ENCODE peak calls at places on chromosomes 12 and 14, in four cellular contexts. C is substantia nigra, S is heart left ventricle, G is right cardiac atrium. J is an unnamed sample.

GRCh38 chr12:117231750-117232149 is 41.5 kb upstream of the FBXO21 start:
- DNase-seq in C (no peak), S (no peak), G (no peak), J (no peak)

GRCh38 chr12:8948711-8949524 is 527 bp downstream of the M6PR start:
- DNase-seq in C (no peak), S (no peak), G (no peak), J (no peak)

GRCh38 chr14:23559010-23559920 is 3.2 kb downstream of the THTPA start:
- DNase-seq in C (no peak), S (no peak), G (peak), J (peak)

GRCh38 chr14:33085799-33086198 is 147.1 kb downstream of the NPAS3 start:
- DNase-seq in C (no peak), S (no peak), G (no peak), J (no peak)

GRCh38 chr14:28676481-28676880 is 90.1 kb upstream of the FOXG1 start:
- DNase-seq in C (no peak), S (no peak), G (no peak), J (no peak)

GRCh38 chr14:73713206-73713803 is 879 bp downstream of the PNMA1 start:
- DNase-seq in C (no peak), S (no peak), G (peak), J (no peak)

GRCh38 chr12:108190529-108190928 is 61.4 kb downstream of the WSCD2 start:
- DNase-seq in C (no peak), S (peak), G (no peak), J (no peak)

GRCh38 chr12:48156648-48157015 is 683 bp downstream of the ASB8 start:
- DNase-seq in C (no peak), S (no peak), G (no peak), J (no peak)

GRCh38 chr14:67492538-67492937 is 4.0 kb upstream of the TMEM229B start:
- DNase-seq in C (no peak), S (no peak), G (no peak), J (no peak)

GRCh38 chr14:62179367-62180018 is 417.3 kb downstream of the SNAPC1 start:
- DNase-seq in C (peak), S (peak), G (no peak), J (no peak)

GRCh38 chr12:102232446-102232845 is 34.8 kb upstream of the PMCH start:
- DNase-seq in C (no peak), S (peak), G (no peak), J (no peak)

GRCh38 chr12:130127527-130127908 is 34.7 kb upstream of the FZD10 start:
- DNase-seq in C (no peak), S (peak), G (no peak), J (peak)

GRCh38 chr12:3186546-3187237 is 109.5 kb downstream of the TSPAN9 start:
- DNase-seq in C (no peak), S (no peak), G (no peak), J (peak)

GRCh38 chr12:89278169-89278568 is 74.1 kb downstream of the DUSP6 start:
- DNase-seq in C (no peak), S (no peak), G (no peak), J (no peak)

GRCh38 chr14:80577599-80577998 is 363.9 kb downstream of the CEP128 start:
- DNase-seq in C (no peak), S (no peak), G (no peak), J (no peak)

GRCh38 chr14:52129733-52130132 is 60.9 kb upstream of the NID2 start:
- DNase-seq in C (no peak), S (no peak), G (no peak), J (no peak)

GRCh38 chr14:66288511-66288910 is 197.7 kb upstream of the CCDC196 start:
- DNase-seq in C (no peak), S (no peak), G (no peak), J (no peak)

GRCh38 chr12:49515266-49515665 is 23.6 kb upstream of the KCNH3 start:
- DNase-seq in C (no peak), S (no peak), G (no peak), J (no peak)

GRCh38 chr12:77540097-77540496 is 290.6 kb upstream of the NAV3 start:
- DNase-seq in C (no peak), S (no peak), G (no peak), J (no peak)

GRCh38 chr14:24256960-24257359 is 6.0 kb downstream of the TGM1 start:
- DNase-seq in C (no peak), S (no peak), G (no peak), J (no peak)

GRCh38 chr12:4421590-4422031 is 24.0 kb downstream of the FGF6 start:
- DNase-seq in C (no peak), S (no peak), G (no peak), J (no peak)

GRCh38 chr14:66600416-66600815 is 92.5 kb downstream of the GPHN start:
- DNase-seq in C (no peak), S (no peak), G (no peak), J (no peak)

GRCh38 chr12:121630791-121631190 is 4.5 kb downstream of the ORAI1 start:
- DNase-seq in C (no peak), S (no peak), G (no peak), J (no peak)

GRCh38 chr12:52494518-52494917 is 1.5 kb upstream of the KRT6A start:
- DNase-seq in C (no peak), S (no peak), G (no peak), J (peak)

GRCh38 chr14:24078146-24078545 is 6.8 kb downstream of the CPNE6 start:
- DNase-seq in C (no peak), S (no peak), G (no peak), J (no peak)

GRCh38 chr12:53862206-53862605 is 76.4 kb upstream of the HOXC13 start:
- DNase-seq in C (no peak), S (no peak), G (no peak), J (no peak)

GRCh38 chr12:84701966-84702365 is 210.6 kb downstream of the SLC6A15 start:
- DNase-seq in C (no peak), S (no peak), G (no peak), J (no peak)

GRCh38 chr14:54976316-54976715 is 50.6 kb downstream of the WDHD1 start:
- DNase-seq in C (no peak), S (no peak), G (no peak), J (no peak)

GRCh38 chr14:85475113-85475512 is 54.8 kb upstream of the FLRT2 start:
- DNase-seq in C (no peak), S (no peak), G (no peak), J (no peak)

GRCh38 chr14:99274346-99275221 is 2.6 kb upstream of the BCL11B start:
- DNase-seq in C (no peak), S (peak), G (peak), J (peak)

GRCh38 chr12:42609605-42610004 is 20.1 kb upstream of the PRICKLE1 start:
- DNase-seq in C (no peak), S (no peak), G (no peak), J (no peak)

GRCh38 chr12:81208193-81208946 is 130.5 kb downstream of the ACSS3 start:
- DNase-seq in C (no peak), S (no peak), G (no peak), J (no peak)
- H3K27ac ChIP-seq in C (no peak), S (no peak), G (no peak), J (no peak)

DNA sequence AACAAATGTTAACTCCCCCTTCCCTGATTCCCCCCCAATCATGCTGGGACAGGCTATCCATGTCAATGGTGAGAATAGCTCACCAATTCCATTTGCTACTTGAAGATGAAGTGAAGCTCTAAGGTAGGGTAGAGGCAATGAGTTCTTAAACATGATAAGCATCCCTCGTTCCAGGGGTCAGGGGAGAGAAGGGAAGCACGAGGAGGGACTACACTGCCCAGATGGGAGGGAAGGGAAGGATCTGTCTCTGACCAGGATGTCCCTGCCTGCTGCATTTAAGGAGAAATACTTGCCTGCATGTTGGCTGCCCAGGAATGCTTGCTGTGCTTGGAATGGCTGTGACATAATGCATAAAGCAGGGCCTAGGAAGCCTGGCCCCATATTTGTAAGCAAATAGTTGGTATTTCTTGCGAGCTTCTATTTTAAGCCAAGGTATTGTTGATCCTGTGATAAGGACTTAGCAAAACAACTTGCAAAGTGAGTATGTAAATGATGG is 155.1 kb downstream of the CEP83 start:
- DNase-seq in C (no peak), S (no peak), G (no peak), J (no peak)
- H3K27ac ChIP-seq in C (no peak), S (no peak), G (no peak), J (no peak)

GRCh38 chr12:79885956-79886490 is 48.9 kb downstream of the PPP1R12A start:
- DNase-seq in C (no peak), S (no peak), G (no peak), J (no peak)

GRCh38 chr12:79884401-79885006 is 50.4 kb downstream of the PPP1R12A start:
- DNase-seq in C (no peak), S (no peak), G (no peak), J (no peak)

GRCh38 chr12:79881351-79881750 is 53.5 kb downstream of the PPP1R12A start:
- DNase-seq in C (no peak), S (no peak), G (no peak), J (no peak)

GRCh38 chr12:79886917-79887519 is 47.9 kb downstream of the PPP1R12A start:
- DNase-seq in C (no peak), S (no peak), G (no peak), J (no peak)

GRCh38 chr12:79883216-79883615 is 51.7 kb downstream of the PPP1R12A start:
- DNase-seq in C (no peak), S (no peak), G (no peak), J (no peak)
- H3K27ac ChIP-seq in C (no peak), S (no peak), G (no peak), J (no peak)

GRCh38 chr12:70664463-70664862 is 27.2 kb upstream of the PTPRB start:
- DNase-seq in C (no peak), S (peak), G (no peak), J (no peak)
- H3K27ac ChIP-seq in C (no peak), S (no peak), G (peak), J (no peak)

GRCh38 chr12:30796508-30796780 is 41.7 kb upstream of the CAPRIN2 start:
- DNase-seq in C (no peak), S (no peak), G (peak), J (peak)

GRCh38 chr12:30795410-30795659 is 40.6 kb upstream of the CAPRIN2 start:
- DNase-seq in C (no peak), S (no peak), G (no peak), J (no peak)

GRCh38 chr12:30796891-30797371 is 42.2 kb upstream of the CAPRIN2 start:
- DNase-seq in C (no peak), S (peak), G (no peak), J (no peak)

GRCh38 chr12:30795660-30796507 is 41.1 kb upstream of the CAPRIN2 start:
- DNase-seq in C (no peak), S (peak), G (peak), J (peak)

GRCh38 chr12:30797689-30798088 is 42.9 kb upstream of the CAPRIN2 start:
- DNase-seq in C (no peak), S (no peak), G (no peak), J (no peak)
- H3K27ac ChIP-seq in C (no peak), S (no peak), G (no peak), J (no peak)

DNA sequence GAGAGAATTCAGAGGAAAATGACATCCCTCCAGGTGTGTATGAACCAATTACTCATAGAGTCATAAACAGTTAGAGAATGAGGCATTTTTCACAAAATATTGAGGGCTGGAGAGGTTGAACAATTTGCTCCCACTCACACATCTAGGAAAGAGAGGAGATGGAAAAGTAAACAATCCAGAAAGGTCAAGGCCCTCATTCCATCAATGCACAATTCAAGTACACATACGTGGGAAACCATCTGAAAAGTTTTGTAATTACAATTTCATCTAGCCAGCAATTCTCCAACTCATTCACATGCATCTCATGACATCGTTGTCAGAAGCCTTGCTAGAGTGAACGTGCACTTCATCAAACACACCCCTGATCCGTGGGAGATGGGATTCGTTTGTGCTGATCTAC is 15.7 kb upstream of the BCL2L14 start:
- DNase-seq in C (no peak), S (no peak), G (no peak), J (no peak)
- H3K27ac ChIP-seq in C (no peak), S (no peak), G (no peak), J (no peak)

GRCh38 chr12:25935355-25936144 is 22.9 kb upstream of the RASSF8 start:
- DNase-seq in C (no peak), S (no peak), G (no peak), J (no peak)

GRCh38 chr12:25939606-25940005 is 18.9 kb upstream of the RASSF8 start:
- DNase-seq in C (no peak), S (no peak), G (no peak), J (no peak)

GRCh38 chr12:25937096-25937495 is 21.4 kb upstream of the RASSF8 start:
- DNase-seq in C (no peak), S (no peak), G (no peak), J (no peak)

GRCh38 chr12:25940886-25941285 is 17.6 kb upstream of the RASSF8 start:
- DNase-seq in C (no peak), S (no peak), G (no peak), J (no peak)

GRCh38 chr12:25938581-25938980 is 19.9 kb upstream of the RASSF8 start:
- DNase-seq in C (no peak), S (no peak), G (no peak), J (no peak)
- H3K27ac ChIP-seq in C (no peak), S (no peak), G (no peak), J (no peak)

GRCh38 chr12:124819080-124819479 is 44.6 kb downstream of the SCARB1 start:
- DNase-seq in C (no peak), S (no peak), G (peak), J (no peak)

GRCh38 chr12:124814741-124815613 is 48.7 kb downstream of the SCARB1 start:
- DNase-seq in C (no peak), S (no peak), G (peak), J (no peak)

GRCh38 chr12:124813782-124814181 is 49.9 kb downstream of the SCARB1 start:
- DNase-seq in C (no peak), S (no peak), G (peak), J (no peak)

GRCh38 chr12:124817076-124818000 is 46.3 kb downstream of the SCARB1 start:
- DNase-seq in C (no peak), S (no peak), G (peak), J (no peak)

GRCh38 chr12:124816295-124816854 is 47.3 kb downstream of the SCARB1 start:
- DNase-seq in C (no peak), S (no peak), G (peak), J (no peak)
- H3K27ac ChIP-seq in C (no peak), S (no peak), G (no peak), J (no peak)

DNA sequence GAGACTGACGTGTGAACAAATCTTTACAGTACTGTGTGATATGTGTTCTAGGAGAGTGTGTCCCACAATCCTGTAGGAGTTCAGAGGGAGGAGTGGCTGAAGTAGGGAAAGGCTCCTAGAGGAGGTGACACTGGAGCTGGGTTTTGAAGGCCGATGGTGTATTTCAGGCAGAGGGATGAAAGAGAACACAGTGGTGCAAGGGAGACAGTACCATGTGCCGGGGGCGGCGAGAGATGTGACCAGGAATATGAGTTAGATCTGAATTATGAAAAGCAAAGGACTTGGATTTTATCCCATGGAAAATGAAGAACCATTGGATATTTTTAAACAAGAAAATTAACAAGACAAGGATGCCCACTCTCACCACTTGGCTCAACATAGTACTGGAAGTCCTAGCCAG is 77.0 kb upstream of the ESRRB start:
- DNase-seq in C (no peak), S (no peak), G (no peak), J (no peak)
- H3K27ac ChIP-seq in C (no peak), S (no peak), G (no peak), J (no peak)

GRCh38 chr14:50675597-50675996 is 7.5 kb upstream of the SAV1 start:
- DNase-seq in C (no peak), S (no peak), G (no peak), J (no peak)

GRCh38 chr14:50677527-50678063 is 9.5 kb upstream of the SAV1 start:
- DNase-seq in C (no peak), S (no peak), G (no peak), J (no peak)

GRCh38 chr14:50679674-50680073 is 11.6 kb upstream of the SAV1 start:
- DNase-seq in C (no peak), S (no peak), G (no peak), J (no peak)

GRCh38 chr14:50678163-50678562 is 10.1 kb upstream of the SAV1 start:
- DNase-seq in C (no peak), S (no peak), G (no peak), J (no peak)

GRCh38 chr14:50676814-50677516 is 8.9 kb upstream of the SAV1 start:
- DNase-seq in C (no peak), S (no peak), G (no peak), J (no peak)
- H3K27ac ChIP-seq in C (no peak), S (peak), G (no peak), J (no peak)